ENCODE peak calls at places on chromosomes 6 and 20, in five cellular contexts. E, X, O, D and N are unnamed samples.

GRCh38 chr6:107323133-107323785 is 136.1 kb downstream of the PDSS2 start:
- DNase-seq in E (no peak), X (peak), O (no peak), D (no peak), N (no peak)

GRCh38 chr20:36454664-36455427 is 86.5 kb upstream of the MYL9 start:
- DNase-seq in E (no peak), X (peak), O (peak), D (no peak), N (no peak)

GRCh38 chr6:115819506-115819905 is 241.2 kb downstream of the FRK start:
- DNase-seq in E (no peak), X (no peak), O (no peak), D (no peak), N (no peak)

GRCh38 chr6:140237251-140237650 is 862.8 kb upstream of the CITED2 start:
- DNase-seq in E (no peak), X (no peak), O (no peak), D (no peak), N (no peak)

GRCh38 chr6:131116755-131117360 is 18.4 kb upstream of the AKAP7 start:
- DNase-seq in E (no peak), X (peak), O (peak), D (peak), N (no peak)

GRCh38 chr6:104281370-104281769 is 578.3 kb downstream of the HACE1 start:
- DNase-seq in E (no peak), X (no peak), O (no peak), D (no peak), N (no peak)

GRCh38 chr20:10667077-10667401 is 6.8 kb downstream of the JAG1 start:
- DNase-seq in E (no peak), X (no peak), O (no peak), D (peak), N (peak)

GRCh38 chr6:140283197-140283596 is 908.7 kb upstream of the CITED2 start:
- DNase-seq in E (no peak), X (no peak), O (no peak), D (no peak), N (no peak)

GRCh38 chr6:144474290-144474689 is 189.2 kb downstream of the UTRN start:
- DNase-seq in E (no peak), X (no peak), O (no peak), D (no peak), N (no peak)

GRCh38 chr6:150857062-150857905 is 8.2 kb upstream of the MTHFD1L start:
- DNase-seq in E (no peak), X (peak), O (peak), D (no peak), N (peak)

GRCh38 chr6:41071501-41071922 is 644 bp downstream of the OARD1 start:
- DNase-seq in E (peak), X (no peak), O (no peak), D (no peak), N (no peak)

GRCh38 chr6:16248271-16248670 is 9.9 kb downstream of the GMPR start:
- DNase-seq in E (no peak), X (no peak), O (no peak), D (no peak), N (no peak)

GRCh38 chr20:59743308-59743707 is 139.0 kb downstream of the PHACTR3 start:
- DNase-seq in E (no peak), X (no peak), O (no peak), D (no peak), N (no peak)

GRCh38 chr20:33789109-33789857 is 21.9 kb upstream of the CHMP4B start:
- DNase-seq in E (no peak), X (peak), O (peak), D (no peak), N (peak)